ENCODE peak calls at places on chromosomes 7 and 10, in six cellular contexts. A is astrocyte of the spinal cord, R is foreskin fibroblast, P is BE2C, Q is thoracic aorta, N is GM12878. I is an unnamed sample.

GRCh38 chr7:123773499-123773898 is 24.7 kb upstream of the WASL start:
- DNase-seq in A (no peak), R (no peak), P (no peak), Q (no peak), N (no peak), I (peak)

GRCh38 chr10:61733358-61733940 is 70.7 kb downstream of the CABCOCO1 start:
- DNase-seq in A (peak), R (peak), P (peak), Q (no peak), N (no peak), I (peak)

GRCh38 chr7:71705217-71705616 is 573.3 kb downstream of the GALNT17 start:
- DNase-seq in A (no peak), R (no peak), P (no peak), Q (no peak), N (no peak), I (no peak)

GRCh38 chr7:77538186-77538907 is 1.3 kb downstream of the PTPN12 start:
- DNase-seq in A (peak), R (peak), P (peak), Q (peak), N (no peak), I (peak)

GRCh38 chr7:149161241-149161848 is 14.1 kb downstream of the ZNF398 start:
- DNase-seq in A (no peak), R (peak), P (no peak), Q (no peak), N (no peak), I (peak)

GRCh38 chr7:74479961-74480829 is 26.5 kb downstream of the GTF2IRD1 start:
- DNase-seq in A (peak), R (peak), P (peak), Q (peak), N (no peak), I (peak)

GRCh38 chr7:151550601-151551286 is 31.0 kb upstream of the RHEB start:
- DNase-seq in A (peak), R (peak), P (no peak), Q (no peak), N (no peak), I (peak)

GRCh38 chr10:114110174-114110972 is 63.6 kb downstream of the CCDC186 start:
- DNase-seq in A (no peak), R (peak), P (no peak), Q (no peak), N (no peak), I (peak)

GRCh38 chr7:42198296-42198695 is 38.7 kb downstream of the GLI3 start:
- DNase-seq in A (peak), R (no peak), P (no peak), Q (no peak), N (no peak), I (peak)

GRCh38 chr7:50812847-50813475 is 30.3 kb upstream of the GRB10 start:
- DNase-seq in A (peak), R (peak), P (no peak), Q (peak), N (no peak), I (peak)

DNA sequence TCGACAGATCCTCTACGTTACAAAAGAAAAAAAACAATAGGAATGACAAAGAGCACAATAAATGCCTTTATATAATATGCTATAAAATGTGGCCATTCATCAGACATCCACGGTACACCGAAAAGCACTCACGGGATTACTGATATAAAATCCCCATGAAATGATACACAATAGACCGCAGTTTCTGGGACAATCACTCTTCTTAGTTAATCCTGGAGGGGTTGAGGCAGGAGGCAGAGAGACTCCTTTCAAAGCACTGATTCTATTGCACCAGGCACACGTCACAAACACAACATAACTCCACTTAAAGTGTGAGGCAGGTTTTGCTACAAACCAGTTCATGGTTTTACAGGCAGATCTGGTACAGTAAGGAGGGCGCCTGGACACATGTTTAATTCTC is 113.8 kb downstream of the FGFR2 start:
- DNase-seq in A (no peak), R (no peak), P (no peak), Q (no peak), N (no peak), I (no peak)
- TF ChIP-seq CTCF in A (no peak), R (no peak), P (no peak), Q (no peak), N (no peak), I (no peak)

GRCh38 chr7:120991133-120991532 is 2.6 kb downstream of the CPED1 start:
- DNase-seq in A (no peak), R (no peak), P (no peak), Q (no peak), N (no peak), I (no peak)
- H3K4me3 ChIP-seq in A (peak), R (peak), P (no peak), Q (peak), N (no peak), I (no peak)

GRCh38 chr10:51171946-51172345 is 97.7 kb downstream of the PRKG1 start:
- DNase-seq in A (no peak), R (peak), P (no peak), Q (no peak), N (no peak), I (peak)
- TF ChIP-seq CTCF in A (no peak), R (no peak), P (no peak), Q (no peak), N (no peak), I (no peak)

GRCh38 chr10:28840202-28840601 is 162.9 kb downstream of the BAMBI start:
- DNase-seq in A (no peak), R (no peak), P (no peak), Q (no peak), N (no peak), I (no peak)

GRCh38 chr10:28837613-28838390 is 160.5 kb downstream of the BAMBI start:
- DNase-seq in A (no peak), R (no peak), P (no peak), Q (no peak), N (no peak), I (no peak)

GRCh38 chr10:28838908-28839307 is 161.6 kb downstream of the BAMBI start:
- DNase-seq in A (no peak), R (no peak), P (no peak), Q (no peak), N (no peak), I (no peak)

GRCh38 chr10:28840954-28841353 is 163.6 kb downstream of the BAMBI start:
- DNase-seq in A (peak), R (no peak), P (no peak), Q (no peak), N (no peak), I (no peak)

GRCh38 chr10:28839600-28840007 is 162.3 kb downstream of the BAMBI start:
- DNase-seq in A (peak), R (no peak), P (peak), Q (no peak), N (no peak), I (no peak)
- H3K4me3 ChIP-seq in A (no peak), R (no peak), P (peak), Q (no peak), N (no peak), I (no peak)

I was measured in epithelial cell of esophagus.